ENCODE peak calls at places on chromosome 11, in four cellular contexts. U, N, V and A are unnamed samples.

GRCh38 chr11:103618532-103618931 is 417.9 kb upstream of the DDI1 start:
- DNase-seq in V (no peak), U (no peak), N (no peak), A (no peak)

GRCh38 chr11:131137046-131137445 is 220.8 kb upstream of the SNX19 start:
- DNase-seq in N (no peak), V (no peak), U (no peak), A (no peak)

GRCh38 chr11:112524808-112525207 is 264.1 kb upstream of the PLET1 start:
- DNase-seq in U (peak), V (no peak), N (no peak), A (peak)

GRCh38 chr11:45254070-45254469 is 32.1 kb downstream of the SYT13 start:
- DNase-seq in N (no peak), U (no peak), V (no peak), A (no peak)

GRCh38 chr11:103842795-103843194 is 193.6 kb upstream of the DDI1 start:
- DNase-seq in U (no peak), V (no peak), N (no peak), A (no peak)

GRCh38 chr11:75025561-75025960 is 36.8 kb downstream of the NEU3 start:
- DNase-seq in U (no peak), V (no peak), N (no peak), A (no peak)

GRCh38 chr11:67117176-67117575 is 1.9 kb upstream of the KDM2A start:
- DNase-seq in N (no peak), V (no peak), U (no peak), A (no peak)

GRCh38 chr11:97746832-97747231 is 1273.9 kb upstream of the CNTN5 start:
- DNase-seq in N (no peak), U (no peak), V (no peak), A (no peak)

GRCh38 chr11:46309669-46310288 is 32.3 kb downstream of the CREB3L1 start:
- DNase-seq in N (no peak), U (no peak), V (no peak), A (no peak)

GRCh38 chr11:67268036-67268683 is 1.9 kb downstream of the GRK2 start:
- DNase-seq in V (no peak), N (no peak), U (no peak), A (no peak)

GRCh38 chr11:10654211-10655150 is 39.1 kb downstream of the IRAG1 start:
- DNase-seq in V (peak), N (no peak), U (peak), A (peak)

GRCh38 chr11:17013548-17014320 is 480 bp downstream of the PLEKHA7 start:
- DNase-seq in U (no peak), V (peak), N (no peak), A (no peak)

GRCh38 chr11:82521427-82521826 is 212.2 kb downstream of the FAM181B start:
- DNase-seq in N (no peak), U (no peak), V (no peak), A (no peak)

GRCh38 chr11:68215524-68216170 is 2.6 kb upstream of the KMT5B start:
- DNase-seq in N (no peak), V (no peak), U (no peak), A (peak)

GRCh38 chr11:2804701-2805387 is 80.7 kb downstream of the CDKN1C start:
- DNase-seq in U (no peak), N (no peak), V (no peak), A (no peak)

GRCh38 chr11:111259871-111260270 is 14.3 kb downstream of the POU2AF2 start:
- DNase-seq in N (no peak), U (no peak), V (no peak), A (no peak)

GRCh38 chr11:11937957-11938356 is 70.5 kb downstream of the DKK3 start:
- DNase-seq in U (no peak), N (no peak), V (no peak), A (no peak)

GRCh38 chr11:17846852-17847453 is 112.4 kb downstream of the KCNC1 start:
- DNase-seq in V (no peak), N (no peak), U (peak), A (peak)

GRCh38 chr11:16986434-16987204 is 27.6 kb downstream of the PLEKHA7 start:
- DNase-seq in N (no peak), V (no peak), U (no peak), A (no peak)

GRCh38 chr11:59218893-59219292 is 6.2 kb upstream of the MPEG1 start:
- DNase-seq in N (no peak), V (no peak), U (no peak), A (no peak)

GRCh38 chr11:17890333-17890732 is 122.5 kb downstream of the SERGEF start:
- DNase-seq in U (no peak), N (no peak), V (no peak), A (no peak)

GRCh38 chr11:84291996-84292395 is 1005.8 kb upstream of the CCDC90B start:
- DNase-seq in V (no peak), U (no peak), N (no peak), A (no peak)

GRCh38 chr11:29490951-29491350 is 525.9 kb downstream of the KCNA4 start:
- DNase-seq in U (no peak), N (no peak), V (no peak), A (no peak)

GRCh38 chr11:44445500-44446340 is 119.7 kb upstream of the CD82 start:
- DNase-seq in V (no peak), U (no peak), N (no peak), A (peak)